ENCODE peak calls at places on chromosomes 16 and 17, in nine cellular contexts. W is globus pallidus; Z is COR-L47; S is T-cell; M is hepatic stellate cell; V is non-pigmented ciliary epithelial cell; I is LoVo; B is activated naive CD8-positive, alpha-beta T cell treated with anti-CD3 and anti-CD28 coated beads, Interleukin-2, amount 50 U/mL, for 24 hours; H is endothelial cell. D is an unnamed sample.

GRCh38 chr16:22117666-22118065 is 25.3 kb downstream of the VWA3A start:
- DNase-seq in S (no peak), I (no peak), B (no peak), W (no peak), Z (no peak), V (no peak), H (no peak), M (no peak), D (no peak)

GRCh38 chr16:50202926-50203624 is 50.0 kb downstream of the TENT4B start:
- DNase-seq in W (no peak), V (no peak), B (no peak), S (no peak), I (peak; percentile 82), H (no peak), Z (no peak), M (peak; percentile 72), D (no peak)

GRCh38 chr16:14436410-14436955 is 193.6 kb downstream of the PARN start:
- DNase-seq in Z (no peak), H (no peak), M (no peak), I (no peak), S (peak; percentile 8), W (peak; percentile 27), B (peak; percentile 23), V (no peak), D (no peak)

GRCh38 chr17:7857724-7858486 is at the start of gene CYB5D1:
- DNase-seq in V (peak; percentile 67), Z (peak; percentile 88), H (peak; percentile 80), I (peak; percentile 91), M (peak; percentile 75), W (no peak), B (peak; percentile 87), S (peak; percentile 86), D (peak; percentile 86)

GRCh38 chr16:68200120-68200783 is 35.7 kb downstream of the ESRP2 start:
- DNase-seq in S (no peak), H (no peak), W (no peak), V (no peak), B (no peak), Z (no peak), I (no peak), M (peak; percentile 16), D (no peak)

GRCh38 chr17:6239237-6239798 is 169.1 kb downstream of the WSCD1 start:
- DNase-seq in W (peak; percentile 26), S (no peak), V (no peak), H (no peak), M (no peak), B (no peak), Z (no peak), I (no peak), D (no peak)

GRCh38 chr16:55671974-55672280 is 16.1 kb downstream of the SLC6A2 start:
- DNase-seq in B (no peak), H (no peak), M (no peak), W (no peak), V (no peak), S (no peak), I (no peak), Z (no peak), D (no peak)

GRCh38 chr16:72884037-72884436 is 163.9 kb downstream of the ZFHX3 start:
- DNase-seq in I (no peak), H (no peak), M (no peak), W (no peak), S (no peak), Z (no peak), B (no peak), V (peak; percentile 17), D (no peak)

GRCh38 chr16:62261760-62262159 is 225.5 kb upstream of the CDH8 start:
- DNase-seq in I (no peak), S (no peak), V (no peak), B (no peak), H (no peak), M (no peak), Z (no peak), W (no peak), D (no peak)

D was measured in effector CD4-positive, alpha-beta T cell.